ENCODE peak calls at places on chromosomes 7 and 10, in five cellular contexts. C is transverse colon, J is heart left ventricle, W is foreskin keratinocyte, X is upper lobe of right lung. O is an unnamed sample.

GRCh38 chr10:15046626-15047025 is 2.9 kb downstream of the OLAH start:
- DNase-seq in W (no peak), C (no peak), J (no peak), X (no peak), O (no peak)

GRCh38 chr7:108492742-108493141 is 33.2 kb downstream of the PNPLA8 start:
- DNase-seq in X (no peak), W (no peak), C (no peak), J (no peak), O (no peak)

GRCh38 chr10:29113251-29113945 is 175.5 kb upstream of the LYZL1 start:
- DNase-seq in J (no peak), W (no peak), C (no peak), X (no peak), O (no peak)

GRCh38 chr7:19107392-19108147 is 9.9 kb downstream of the TWIST1 start:
- DNase-seq in C (no peak), J (peak), W (no peak), X (no peak), O (no peak)

GRCh38 chr7:158318511-158318913 is 269.1 kb downstream of the PTPRN2 start:
- DNase-seq in J (no peak), W (no peak), C (no peak), X (no peak), O (no peak)

GRCh38 chr7:139749545-139749944 is 28.3 kb downstream of the HIPK2 start:
- DNase-seq in W (no peak), J (no peak), C (no peak), X (no peak), O (no peak)

GRCh38 chr10:129513312-129513711 is 46.3 kb downstream of the MGMT start:
- DNase-seq in J (no peak), W (no peak), X (no peak), C (no peak), O (no peak)

GRCh38 chr7:111392976-111393762 is 169.1 kb downstream of the IMMP2L start:
- DNase-seq in W (no peak), C (no peak), J (no peak), X (no peak), O (no peak)

GRCh38 chr7:130998993-130999602 is 265.1 kb upstream of the KLF14 start:
- DNase-seq in J (no peak), W (peak), C (no peak), X (no peak), O (no peak)

GRCh38 chr10:71533936-71534335 is 137.2 kb downstream of the CDH23 start:
- DNase-seq in X (no peak), W (no peak), J (no peak), C (no peak), O (no peak)

GRCh38 chr7:1705339-1705738 is 35.3 kb downstream of the ELFN1 start:
- DNase-seq in J (no peak), W (no peak), X (peak), C (no peak), O (no peak)

GRCh38 chr10:63344269-63344668 is 121.5 kb downstream of the JMJD1C start:
- DNase-seq in W (no peak), X (no peak), C (no peak), J (no peak), O (no peak)

GRCh38 chr10:21329995-21330627 is 195.4 kb downstream of the SKIDA1 start:
- DNase-seq in J (no peak), W (peak), X (no peak), C (no peak), O (no peak)

GRCh38 chr7:116165717-116166116 is 44.6 kb upstream of the TES start:
- DNase-seq in J (no peak), C (no peak), W (no peak), X (no peak), O (no peak)

DNA sequence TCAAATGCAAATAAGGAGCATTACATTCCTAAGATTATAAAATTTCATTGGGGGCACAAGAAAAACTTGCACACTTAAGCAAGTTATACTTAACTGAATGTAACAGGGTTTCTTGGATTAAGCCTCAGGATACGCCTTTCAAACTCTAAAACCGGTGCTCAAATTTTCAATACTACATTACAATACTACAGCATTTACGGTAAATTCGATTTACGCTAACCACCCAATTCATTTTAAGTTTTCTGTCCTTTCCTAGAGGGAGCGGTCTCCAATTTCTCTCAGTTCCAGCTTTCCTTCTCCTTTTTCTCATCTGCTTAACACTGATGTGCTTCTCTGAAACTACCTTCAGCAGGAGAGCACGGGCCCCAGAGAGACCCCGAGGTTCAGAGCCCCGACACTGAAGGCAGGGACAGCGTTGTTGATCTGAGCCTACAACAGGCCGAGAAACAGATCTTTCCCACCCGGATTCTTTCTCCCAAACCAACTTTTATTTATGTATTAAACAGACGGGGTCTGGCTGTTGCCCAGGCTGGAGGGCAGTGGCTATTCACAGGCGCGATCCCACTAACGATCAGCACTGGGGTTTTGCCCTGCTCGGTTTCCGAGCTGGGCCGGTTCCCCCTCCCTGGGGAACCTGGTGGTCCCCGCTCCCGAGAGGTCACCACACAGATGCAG is 798 bp downstream of the ZNF425 start:
- DNase-seq in X (no peak), W (peak), J (no peak), C (no peak), O (no peak)
- TF ChIP-seq CTCF in X (no peak), W (no peak), J (no peak), C (no peak), O (no peak)

DNA sequence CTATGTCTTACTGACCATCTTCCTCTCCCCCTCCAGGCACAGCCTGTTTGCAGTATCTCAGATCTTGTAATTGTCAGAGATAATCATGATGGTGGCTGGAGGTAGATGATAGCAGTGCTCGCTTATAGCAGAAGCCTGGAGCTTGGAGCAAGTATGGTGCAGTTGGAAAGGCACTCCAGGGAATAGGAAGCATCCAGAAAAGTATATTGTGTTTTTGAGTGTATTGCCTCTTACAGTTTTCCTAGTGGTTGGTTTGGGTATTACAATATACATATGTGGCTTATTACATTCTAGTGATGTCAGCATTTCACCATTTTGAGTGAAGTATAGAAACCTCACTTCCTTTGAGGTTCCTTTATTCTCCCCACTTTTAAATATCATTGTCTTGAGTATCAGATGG is 101.5 kb downstream of the STK31 start:
- DNase-seq in C (no peak), X (no peak), W (no peak), J (no peak), O (no peak)
- TF ChIP-seq CTCF in C (peak), X (peak), W (peak), J (no peak), O (peak)

DNA sequence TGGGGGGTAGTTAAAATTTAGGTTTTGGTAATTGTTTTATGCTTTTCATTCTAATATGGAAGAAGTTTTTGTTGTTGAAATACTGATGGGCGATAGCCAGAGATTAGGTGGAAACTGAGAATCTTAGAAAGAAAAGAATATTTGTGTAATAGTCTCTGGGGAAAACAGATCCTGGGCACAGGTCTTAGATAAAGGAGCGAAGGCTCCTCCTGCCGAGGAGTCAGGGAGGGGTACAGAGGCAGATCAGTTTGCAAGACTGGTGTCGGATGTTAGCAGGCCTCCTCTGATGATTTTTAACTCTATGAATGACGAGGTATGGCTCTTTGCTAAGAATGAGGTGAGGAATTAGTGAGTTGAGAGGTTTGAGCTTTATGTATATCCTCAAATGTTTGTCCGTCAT is 339.7 kb downstream of the HGF start:
- DNase-seq in J (no peak), W (no peak), X (no peak), C (no peak), O (no peak)
- TF ChIP-seq CTCF in J (no peak), W (no peak), X (no peak), C (no peak), O (no peak)

GRCh38 chr10:93073539-93074136 is at the start of gene CYP26A1:
- DNase-seq in X (no peak), C (no peak), W (no peak), J (no peak), O (no peak)
- TF ChIP-seq CTCF in X (no peak), C (no peak), W (no peak), J (no peak), O (no peak)

DNA sequence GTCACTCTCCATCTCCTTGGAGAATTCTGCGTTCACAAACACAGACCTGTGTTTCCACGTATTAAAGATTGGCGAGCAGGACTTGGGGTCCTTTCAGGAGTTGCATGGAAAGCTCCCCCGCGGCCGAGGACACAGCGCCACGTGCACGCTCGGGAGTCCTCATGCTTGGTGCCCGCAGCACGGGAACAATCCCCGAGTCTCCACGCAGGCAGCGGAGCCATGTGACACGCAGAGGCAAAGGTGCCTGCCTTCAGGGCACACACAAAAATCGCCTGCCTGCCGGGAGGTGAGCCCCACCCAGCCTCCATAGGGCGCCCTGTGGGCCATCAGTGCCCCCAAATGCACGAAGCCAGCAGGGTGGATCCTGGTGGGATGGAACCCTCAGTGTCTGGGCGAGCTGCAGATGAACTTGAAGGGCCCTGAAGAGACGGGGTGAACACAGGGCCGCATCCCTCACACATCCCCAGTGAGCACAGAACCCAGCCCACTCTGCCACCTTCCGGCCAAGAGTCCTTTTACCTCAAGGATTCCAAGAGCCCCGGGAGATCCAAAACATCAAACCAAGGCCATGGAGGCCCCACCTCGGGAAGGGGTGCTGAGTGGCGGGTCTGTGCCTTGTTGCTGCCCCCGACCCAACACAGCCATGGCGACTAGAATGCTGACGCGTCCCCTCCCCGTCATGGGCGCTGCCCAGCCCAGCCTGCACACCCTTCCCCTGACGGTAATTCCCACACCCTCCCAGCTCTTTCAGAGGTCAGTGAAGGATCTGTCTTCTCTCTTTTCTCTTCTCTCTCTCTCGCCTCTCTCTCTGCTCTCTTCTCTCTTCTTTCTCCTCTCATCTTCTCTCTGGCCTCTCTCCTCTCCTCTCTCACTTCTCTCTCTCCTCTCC is 55.9 kb downstream of the CFAP46 start:
- DNase-seq in J (no peak), W (no peak), X (peak), C (peak), O (no peak)
- TF ChIP-seq CTCF in J (no peak), W (peak), X (no peak), C (no peak), O (peak)

O was measured in progenitor cell of endocrine pancreas.